ENCODE peak calls at places on chromosomes 7 and 10, in ten cellular contexts. One of them, this sample, is unnamed.

GRCh38 chr7:79590571-79591274 is 137.3 kb upstream of the MAGI2 start:
- DNase-seq in SJSA1: no peak
- DNase-seq in stomach: no peak
- DNase-seq in tibial nerve: no peak
- DNase-seq in neural progenitor cell: no peak
- DNase-seq in psoas muscle: no peak
- DNase-seq in IMR-90: no peak
- DNase-seq in astrocyte: no peak
- DNase-seq in heart left ventricle: no peak
- DNase-seq in tibial artery: no peak
- DNase-seq in this sample: no peak

GRCh38 chr10:118808601-118809371 is 54.0 kb upstream of the CACUL1 start:
- DNase-seq in neural progenitor cell: no peak
- DNase-seq in tibial artery: no peak
- DNase-seq in stomach: peak; percentile 19
- DNase-seq in psoas muscle: no peak
- DNase-seq in IMR-90: no peak
- DNase-seq in heart left ventricle: no peak
- DNase-seq in astrocyte: no peak
- DNase-seq in tibial nerve: no peak
- DNase-seq in SJSA1: no peak
- DNase-seq in this sample: no peak

GRCh38 chr7:132424277-132424676 is 152.0 kb downstream of the PLXNA4 start:
- DNase-seq in psoas muscle: no peak
- DNase-seq in stomach: no peak
- DNase-seq in tibial nerve: no peak
- DNase-seq in neural progenitor cell: no peak
- DNase-seq in astrocyte: no peak
- DNase-seq in heart left ventricle: no peak
- DNase-seq in SJSA1: no peak
- DNase-seq in tibial artery: no peak
- DNase-seq in IMR-90: no peak
- DNase-seq in this sample: no peak

GRCh38 chr10:124721295-124722052 is 22.7 kb downstream of the FAM53B start:
- DNase-seq in psoas muscle: peak; percentile 89
- DNase-seq in tibial artery: no peak
- DNase-seq in tibial nerve: no peak
- DNase-seq in heart left ventricle: peak; percentile 81
- DNase-seq in astrocyte: no peak
- DNase-seq in IMR-90: no peak
- DNase-seq in stomach: no peak
- DNase-seq in neural progenitor cell: no peak
- DNase-seq in SJSA1: no peak
- DNase-seq in this sample: no peak

GRCh38 chr7:25615603-25616002 is 387.3 kb upstream of the NPVF start:
- DNase-seq in tibial nerve: no peak
- DNase-seq in psoas muscle: no peak
- DNase-seq in astrocyte: no peak
- DNase-seq in neural progenitor cell: no peak
- DNase-seq in stomach: no peak
- DNase-seq in heart left ventricle: no peak
- DNase-seq in SJSA1: no peak
- DNase-seq in IMR-90: no peak
- DNase-seq in tibial artery: no peak
- DNase-seq in this sample: no peak

GRCh38 chr7:57400531-57401155 is 49.3 kb upstream of the ZNF716 start:
- DNase-seq in heart left ventricle: no peak
- DNase-seq in stomach: no peak
- DNase-seq in tibial nerve: no peak
- DNase-seq in SJSA1: no peak
- DNase-seq in psoas muscle: no peak
- DNase-seq in tibial artery: no peak
- DNase-seq in neural progenitor cell: no peak
- DNase-seq in astrocyte: no peak
- DNase-seq in IMR-90: no peak
- DNase-seq in this sample: no peak

GRCh38 chr7:33667261-33667660 is 238.1 kb upstream of the BMPER start:
- DNase-seq in psoas muscle: no peak
- DNase-seq in neural progenitor cell: no peak
- DNase-seq in stomach: no peak
- DNase-seq in tibial nerve: no peak
- DNase-seq in astrocyte: peak; percentile 8
- DNase-seq in SJSA1: no peak
- DNase-seq in tibial artery: no peak
- DNase-seq in heart left ventricle: no peak
- DNase-seq in IMR-90: peak; percentile 53
- DNase-seq in this sample: no peak

GRCh38 chr10:77837925-77838595 is 88.5 kb downstream of the DLG5 start:
- DNase-seq in astrocyte: no peak
- DNase-seq in tibial nerve: no peak
- DNase-seq in psoas muscle: no peak
- DNase-seq in stomach: no peak
- DNase-seq in neural progenitor cell: no peak
- DNase-seq in SJSA1: no peak
- DNase-seq in heart left ventricle: no peak
- DNase-seq in IMR-90: no peak
- DNase-seq in tibial artery: no peak
- DNase-seq in this sample: no peak

GRCh38 chr10:94423627-94424026 is 21.3 kb downstream of the TBC1D12 start:
- DNase-seq in tibial nerve: no peak
- DNase-seq in heart left ventricle: no peak
- DNase-seq in neural progenitor cell: no peak
- DNase-seq in astrocyte: peak; percentile 83
- DNase-seq in stomach: no peak
- DNase-seq in IMR-90: peak; percentile 75
- DNase-seq in psoas muscle: no peak
- DNase-seq in tibial artery: no peak
- DNase-seq in SJSA1: no peak
- DNase-seq in this sample: no peak

GRCh38 chr10:4280481-4281206 is 495.6 kb upstream of the KLF6 start:
- DNase-seq in neural progenitor cell: no peak
- DNase-seq in SJSA1: peak; percentile 60
- DNase-seq in tibial nerve: no peak
- DNase-seq in tibial artery: no peak
- DNase-seq in stomach: no peak
- DNase-seq in astrocyte: peak; percentile 25
- DNase-seq in IMR-90: peak; percentile 63
- DNase-seq in psoas muscle: no peak
- DNase-seq in heart left ventricle: no peak
- DNase-seq in this sample: peak; percentile 40
- H3K4me1 ChIP-seq in neural progenitor cell: peaks cover 9% of the 10 kb centered on the region
- H3K4me1 ChIP-seq in SJSA1: peaks cover 50% of the 10 kb centered on the region
- H3K4me1 ChIP-seq in tibial nerve: no peaks in the 10 kb centered on the region
- H3K4me1 ChIP-seq in tibial artery: peaks cover 4% of the 10 kb centered on the region
- H3K4me1 ChIP-seq in stomach: peaks cover 6% of the 10 kb centered on the region
- H3K4me1 ChIP-seq in astrocyte: peaks cover 22% of the 10 kb centered on the region
- H3K4me1 ChIP-seq in IMR-90: peaks cover 29% of the 10 kb centered on the region
- H3K4me1 ChIP-seq in psoas muscle: peaks cover 16% of the 10 kb centered on the region
- H3K4me1 ChIP-seq in heart left ventricle: peaks cover 41% of the 10 kb centered on the region
- H3K4me1 ChIP-seq in this sample: peaks cover 4% of the 10 kb centered on the region

GRCh38 chr7:5630670-5631069 is 150.8 kb downstream of the RNF216 start:
- DNase-seq in neural progenitor cell: no peak
- DNase-seq in tibial artery: no peak
- DNase-seq in psoas muscle: peak; percentile 48
- DNase-seq in stomach: no peak
- DNase-seq in heart left ventricle: no peak
- DNase-seq in IMR-90: no peak
- DNase-seq in tibial nerve: no peak
- DNase-seq in SJSA1: no peak
- DNase-seq in astrocyte: no peak
- DNase-seq in this sample: no peak
- H3K27ac ChIP-seq in neural progenitor cell: no peak overlapping the region
- H3K27ac ChIP-seq in tibial artery: no peak overlapping the region
- H3K27ac ChIP-seq in psoas muscle: no peak overlapping the region
- H3K27ac ChIP-seq in stomach: no peak overlapping the region
- H3K27ac ChIP-seq in heart left ventricle: no peak overlapping the region
- H3K27ac ChIP-seq in IMR-90: no peak overlapping the region
- H3K27ac ChIP-seq in tibial nerve: no peak overlapping the region
- H3K27ac ChIP-seq in SJSA1: no peak overlapping the region
- H3K27ac ChIP-seq in astrocyte: peak overlapping the region; percentile 37
- H3K27ac ChIP-seq in this sample: no peak overlapping the region

DNA sequence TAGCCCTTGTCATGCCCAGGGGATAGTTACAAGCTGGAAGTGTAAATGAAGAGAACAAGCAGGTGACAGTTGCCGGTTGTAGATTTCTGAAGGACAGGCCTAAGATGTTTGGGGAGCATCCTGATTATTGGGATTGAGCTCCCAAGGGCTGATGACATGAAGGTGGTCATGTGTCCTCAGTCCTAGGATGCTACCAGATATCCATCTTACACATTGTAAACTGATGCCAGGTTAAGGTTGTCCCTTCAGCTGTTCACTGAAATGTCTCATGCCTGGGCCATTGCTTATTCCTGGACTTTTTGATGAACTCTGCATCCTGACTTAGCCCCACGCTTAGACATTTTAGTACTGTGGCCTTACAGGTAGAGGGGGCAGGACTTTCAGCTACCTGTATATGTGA is 1.3 kb downstream of the ZMIZ2 start:
- DNase-seq in tibial nerve: no peak
- DNase-seq in IMR-90: no peak
- DNase-seq in astrocyte: no peak
- DNase-seq in heart left ventricle: no peak
- DNase-seq in stomach: no peak
- DNase-seq in psoas muscle: no peak
- DNase-seq in SJSA1: no peak
- DNase-seq in neural progenitor cell: no peak
- DNase-seq in tibial artery: no peak
- DNase-seq in this sample: no peak
- H3K4me3 ChIP-seq in tibial nerve: peak overlapping the region; percentile 91
- H3K4me3 ChIP-seq in IMR-90: peak overlapping the region; percentile 99
- H3K4me3 ChIP-seq in astrocyte: peak overlapping the region; percentile 79
- H3K4me3 ChIP-seq in heart left ventricle: peak overlapping the region; percentile 95
- H3K4me3 ChIP-seq in stomach: peak overlapping the region; percentile 78
- H3K4me3 ChIP-seq in psoas muscle: peak overlapping the region; percentile 91
- H3K4me3 ChIP-seq in SJSA1: no peak overlapping the region
- H3K4me3 ChIP-seq in neural progenitor cell: peak overlapping the region; percentile 100
- H3K4me3 ChIP-seq in tibial artery: peak overlapping the region; percentile 88
- H3K4me3 ChIP-seq in this sample: no peak overlapping the region

GRCh38 chr10:79247373-79248137 is 99.7 kb upstream of the PPIF start:
- DNase-seq in neural progenitor cell: no peak
- DNase-seq in psoas muscle: no peak
- DNase-seq in stomach: no peak
- DNase-seq in astrocyte: no peak
- DNase-seq in tibial nerve: no peak
- DNase-seq in heart left ventricle: no peak
- DNase-seq in SJSA1: no peak
- DNase-seq in tibial artery: no peak
- DNase-seq in IMR-90: no peak
- DNase-seq in this sample: no peak

GRCh38 chr10:79249156-79250121 is 97.8 kb upstream of the PPIF start:
- DNase-seq in heart left ventricle: no peak
- DNase-seq in stomach: no peak
- DNase-seq in tibial artery: no peak
- DNase-seq in astrocyte: no peak
- DNase-seq in IMR-90: no peak
- DNase-seq in neural progenitor cell: no peak
- DNase-seq in SJSA1: no peak
- DNase-seq in psoas muscle: no peak
- DNase-seq in tibial nerve: no peak
- DNase-seq in this sample: no peak

GRCh38 chr10:79250259-79250658 is 97.0 kb upstream of the PPIF start:
- DNase-seq in IMR-90: no peak
- DNase-seq in heart left ventricle: peak; percentile 57
- DNase-seq in stomach: peak; percentile 48
- DNase-seq in neural progenitor cell: no peak
- DNase-seq in tibial artery: peak; percentile 83
- DNase-seq in astrocyte: no peak
- DNase-seq in tibial nerve: no peak
- DNase-seq in SJSA1: no peak
- DNase-seq in psoas muscle: peak; percentile 64
- DNase-seq in this sample: no peak

GRCh38 chr10:79246606-79247275 is 100.5 kb upstream of the PPIF start:
- DNase-seq in SJSA1: no peak
- DNase-seq in tibial nerve: peak; percentile 45
- DNase-seq in psoas muscle: peak; percentile 82
- DNase-seq in astrocyte: no peak
- DNase-seq in heart left ventricle: peak; percentile 86
- DNase-seq in IMR-90: no peak
- DNase-seq in tibial artery: peak; percentile 98
- DNase-seq in stomach: no peak
- DNase-seq in neural progenitor cell: no peak
- DNase-seq in this sample: peak; percentile 72

GRCh38 chr10:79248341-79248931 is 98.8 kb upstream of the PPIF start:
- DNase-seq in IMR-90: no peak
- DNase-seq in stomach: no peak
- DNase-seq in tibial artery: peak; percentile 89
- DNase-seq in SJSA1: no peak
- DNase-seq in astrocyte: peak; percentile 56
- DNase-seq in tibial nerve: peak; percentile 58
- DNase-seq in neural progenitor cell: no peak
- DNase-seq in heart left ventricle: peak; percentile 68
- DNase-seq in psoas muscle: peak; percentile 70
- DNase-seq in this sample: peak; percentile 69
- H3K4me1 ChIP-seq in IMR-90: peaks cover 30% of the 10 kb centered on the region
- H3K4me1 ChIP-seq in stomach: peaks cover 83% of the 10 kb centered on the region
- H3K4me1 ChIP-seq in tibial artery: peaks cover 14% of the 10 kb centered on the region
- H3K4me1 ChIP-seq in SJSA1: peaks cover 19% of the 10 kb centered on the region
- H3K4me1 ChIP-seq in astrocyte: peaks cover 50% of the 10 kb centered on the region
- H3K4me1 ChIP-seq in tibial nerve: peaks cover 4% of the 10 kb centered on the region
- H3K4me1 ChIP-seq in neural progenitor cell: peaks cover 10% of the 10 kb centered on the region
- H3K4me1 ChIP-seq in heart left ventricle: peaks cover 92% of the 10 kb centered on the region
- H3K4me1 ChIP-seq in psoas muscle: peaks cover 57% of the 10 kb centered on the region
- H3K4me1 ChIP-seq in this sample: peaks cover 55% of the 10 kb centered on the region

This sample was measured in uterus.